ENCODE peak calls at places on chromosomes 1 and 21, in ten cellular contexts. One of them, this sample, is unnamed.

GRCh38 chr1:247077234-247077633 is 1.4 kb downstream of the ZNF670 start:
- DNase-seq in left ventricle myocardium inferior: no peak
- DNase-seq in AG04450: no peak
- DNase-seq in GM12865: no peak
- DNase-seq in psoas muscle: no peak
- DNase-seq in PC-3: peak
- DNase-seq in epithelial cell of esophagus: no peak
- DNase-seq in neural crest cell: no peak
- DNase-seq in fibroblast of mammary gland: peak
- DNase-seq in B cell: no peak
- DNase-seq in this sample: no peak

GRCh38 chr1:74222701-74223100 is 12.5 kb upstream of the TNNI3K start:
- DNase-seq in left ventricle myocardium inferior: no peak
- DNase-seq in AG04450: no peak
- DNase-seq in GM12865: no peak
- DNase-seq in psoas muscle: no peak
- DNase-seq in PC-3: peak
- DNase-seq in epithelial cell of esophagus: peak
- DNase-seq in neural crest cell: no peak
- DNase-seq in fibroblast of mammary gland: no peak
- DNase-seq in B cell: no peak
- DNase-seq in this sample: no peak

GRCh38 chr1:205477759-205478247 is 22.0 kb upstream of the BLACAT1 start:
- DNase-seq in left ventricle myocardium inferior: peak
- DNase-seq in AG04450: no peak
- DNase-seq in GM12865: no peak
- DNase-seq in psoas muscle: no peak
- DNase-seq in PC-3: peak
- DNase-seq in epithelial cell of esophagus: peak
- DNase-seq in neural crest cell: no peak
- DNase-seq in fibroblast of mammary gland: peak
- DNase-seq in B cell: no peak
- DNase-seq in this sample: no peak

GRCh38 chr21:44773291-44773932 is 28.2 kb downstream of the UBE2G2 start:
- DNase-seq in left ventricle myocardium inferior: no peak
- DNase-seq in AG04450: no peak
- DNase-seq in GM12865: no peak
- DNase-seq in psoas muscle: no peak
- DNase-seq in PC-3: no peak
- DNase-seq in epithelial cell of esophagus: peak
- DNase-seq in neural crest cell: peak
- DNase-seq in fibroblast of mammary gland: no peak
- DNase-seq in B cell: no peak
- DNase-seq in this sample: no peak

GRCh38 chr1:231357831-231358354 is 19.8 kb downstream of the SPRTN start:
- DNase-seq in left ventricle myocardium inferior: no peak
- DNase-seq in AG04450: no peak
- DNase-seq in GM12865: peak
- DNase-seq in psoas muscle: peak
- DNase-seq in PC-3: peak
- DNase-seq in epithelial cell of esophagus: peak
- DNase-seq in neural crest cell: peak
- DNase-seq in fibroblast of mammary gland: peak
- DNase-seq in B cell: peak
- DNase-seq in this sample: no peak

GRCh38 chr1:86649618-86650017 is 54.8 kb upstream of the SH3GLB1 start:
- DNase-seq in left ventricle myocardium inferior: no peak
- DNase-seq in AG04450: no peak
- DNase-seq in GM12865: no peak
- DNase-seq in psoas muscle: peak
- DNase-seq in PC-3: no peak
- DNase-seq in epithelial cell of esophagus: no peak
- DNase-seq in neural crest cell: no peak
- DNase-seq in fibroblast of mammary gland: no peak
- DNase-seq in B cell: no peak
- DNase-seq in this sample: no peak

GRCh38 chr21:45290948-45291612 is 3.4 kb upstream of the POFUT2 start:
- DNase-seq in left ventricle myocardium inferior: no peak
- DNase-seq in AG04450: no peak
- DNase-seq in GM12865: no peak
- DNase-seq in psoas muscle: peak
- DNase-seq in PC-3: peak
- DNase-seq in epithelial cell of esophagus: no peak
- DNase-seq in neural crest cell: no peak
- DNase-seq in fibroblast of mammary gland: peak
- DNase-seq in B cell: no peak
- DNase-seq in this sample: no peak

GRCh38 chr1:204462229-204462561 is 32.4 kb downstream of the PIK3C2B start:
- DNase-seq in left ventricle myocardium inferior: no peak
- DNase-seq in AG04450: no peak
- DNase-seq in GM12865: no peak
- DNase-seq in psoas muscle: no peak
- DNase-seq in PC-3: no peak
- DNase-seq in epithelial cell of esophagus: no peak
- DNase-seq in neural crest cell: no peak
- DNase-seq in fibroblast of mammary gland: no peak
- DNase-seq in B cell: no peak
- DNase-seq in this sample: no peak

GRCh38 chr1:166164995-166165660 is 1.7 kb downstream of the FAM78B start:
- DNase-seq in left ventricle myocardium inferior: peak
- DNase-seq in AG04450: no peak
- DNase-seq in GM12865: peak
- DNase-seq in psoas muscle: peak
- DNase-seq in PC-3: no peak
- DNase-seq in epithelial cell of esophagus: peak
- DNase-seq in neural crest cell: peak
- DNase-seq in fibroblast of mammary gland: peak
- DNase-seq in B cell: peak
- DNase-seq in this sample: no peak

GRCh38 chr1:13759072-13759471 is 59.1 kb downstream of the PRDM2 start:
- DNase-seq in left ventricle myocardium inferior: no peak
- DNase-seq in AG04450: no peak
- DNase-seq in GM12865: no peak
- DNase-seq in psoas muscle: no peak
- DNase-seq in PC-3: peak
- DNase-seq in epithelial cell of esophagus: peak
- DNase-seq in neural crest cell: no peak
- DNase-seq in fibroblast of mammary gland: no peak
- DNase-seq in B cell: no peak
- DNase-seq in this sample: no peak

GRCh38 chr1:227268943-227269342 is 49.3 kb downstream of the CDC42BPA start:
- DNase-seq in left ventricle myocardium inferior: no peak
- DNase-seq in AG04450: no peak
- DNase-seq in GM12865: no peak
- DNase-seq in psoas muscle: no peak
- DNase-seq in PC-3: peak
- DNase-seq in epithelial cell of esophagus: peak
- DNase-seq in neural crest cell: no peak
- DNase-seq in fibroblast of mammary gland: peak
- DNase-seq in B cell: no peak
- DNase-seq in this sample: no peak

GRCh38 chr21:26115899-26116298 is 54.7 kb downstream of the APP start:
- DNase-seq in left ventricle myocardium inferior: no peak
- DNase-seq in AG04450: peak
- DNase-seq in GM12865: no peak
- DNase-seq in psoas muscle: no peak
- DNase-seq in PC-3: peak
- DNase-seq in epithelial cell of esophagus: no peak
- DNase-seq in neural crest cell: no peak
- DNase-seq in fibroblast of mammary gland: peak
- DNase-seq in B cell: no peak
- DNase-seq in this sample: no peak

GRCh38 chr1:92820551-92820950 is 11.3 kb upstream of the RPL5 start:
- DNase-seq in left ventricle myocardium inferior: no peak
- DNase-seq in AG04450: no peak
- DNase-seq in GM12865: no peak
- DNase-seq in psoas muscle: no peak
- DNase-seq in PC-3: no peak
- DNase-seq in epithelial cell of esophagus: peak
- DNase-seq in neural crest cell: no peak
- DNase-seq in fibroblast of mammary gland: peak
- DNase-seq in B cell: no peak
- DNase-seq in this sample: no peak

GRCh38 chr1:202656951-202657646 is 53.2 kb downstream of the SYT2 start:
- DNase-seq in left ventricle myocardium inferior: no peak
- DNase-seq in AG04450: no peak
- DNase-seq in GM12865: no peak
- DNase-seq in psoas muscle: no peak
- DNase-seq in PC-3: peak
- DNase-seq in epithelial cell of esophagus: peak
- DNase-seq in neural crest cell: peak
- DNase-seq in fibroblast of mammary gland: peak
- DNase-seq in B cell: no peak
- DNase-seq in this sample: no peak

GRCh38 chr1:181141431-181141910 is 53.0 kb downstream of the IER5 start:
- DNase-seq in left ventricle myocardium inferior: no peak
- DNase-seq in AG04450: no peak
- DNase-seq in GM12865: no peak
- DNase-seq in psoas muscle: no peak
- DNase-seq in PC-3: peak
- DNase-seq in epithelial cell of esophagus: peak
- DNase-seq in neural crest cell: no peak
- DNase-seq in fibroblast of mammary gland: peak
- DNase-seq in B cell: no peak
- DNase-seq in this sample: no peak

GRCh38 chr1:13828454-13829151 is 128.6 kb downstream of the PRDM2 start:
- DNase-seq in left ventricle myocardium inferior: no peak
- DNase-seq in AG04450: no peak
- DNase-seq in GM12865: peak
- DNase-seq in psoas muscle: peak
- DNase-seq in PC-3: peak
- DNase-seq in epithelial cell of esophagus: peak
- DNase-seq in neural crest cell: peak
- DNase-seq in fibroblast of mammary gland: peak
- DNase-seq in B cell: peak
- DNase-seq in this sample: no peak

GRCh38 chr1:48236716-48237470 is 14.4 kb downstream of the SLC5A9 start:
- DNase-seq in left ventricle myocardium inferior: no peak
- DNase-seq in AG04450: no peak
- DNase-seq in GM12865: peak
- DNase-seq in psoas muscle: no peak
- DNase-seq in PC-3: peak
- DNase-seq in epithelial cell of esophagus: peak
- DNase-seq in neural crest cell: no peak
- DNase-seq in fibroblast of mammary gland: peak
- DNase-seq in B cell: peak
- DNase-seq in this sample: no peak

GRCh38 chr1:187527346-187527745 is 698.6 kb downstream of the PLA2G4A start:
- DNase-seq in left ventricle myocardium inferior: no peak
- DNase-seq in AG04450: no peak
- DNase-seq in GM12865: no peak
- DNase-seq in psoas muscle: no peak
- DNase-seq in PC-3: no peak
- DNase-seq in epithelial cell of esophagus: no peak
- DNase-seq in neural crest cell: no peak
- DNase-seq in fibroblast of mammary gland: no peak
- DNase-seq in B cell: no peak
- DNase-seq in this sample: no peak

GRCh38 chr1:245091818-245092637 is 62.8 kb upstream of the KIF26B start:
- DNase-seq in left ventricle myocardium inferior: no peak
- DNase-seq in AG04450: peak
- DNase-seq in GM12865: no peak
- DNase-seq in psoas muscle: no peak
- DNase-seq in PC-3: peak
- DNase-seq in epithelial cell of esophagus: peak
- DNase-seq in neural crest cell: no peak
- DNase-seq in fibroblast of mammary gland: peak
- DNase-seq in B cell: no peak
- DNase-seq in this sample: no peak

DNA sequence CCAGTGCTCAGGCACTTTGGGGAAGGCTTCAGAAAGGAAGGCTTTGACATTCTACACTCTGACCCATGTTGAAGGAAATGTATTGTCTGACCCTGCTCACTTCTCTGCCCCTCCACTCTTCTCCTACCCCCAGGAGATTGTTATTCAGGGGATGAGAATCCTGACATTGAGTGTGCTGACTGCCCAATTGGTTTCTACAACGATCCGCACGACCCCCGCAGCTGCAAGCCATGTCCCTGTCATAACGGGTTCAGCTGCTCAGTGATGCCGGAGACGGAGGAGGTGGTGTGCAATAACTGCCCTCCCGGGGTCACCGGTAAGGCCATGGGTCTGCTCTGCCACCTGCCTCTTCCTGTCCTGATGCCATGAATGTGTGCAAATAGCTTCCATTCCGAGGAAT is 41.3 kb downstream of the LAMC2 start:
- DNase-seq in left ventricle myocardium inferior: no peak
- DNase-seq in AG04450: no peak
- DNase-seq in GM12865: no peak
- DNase-seq in psoas muscle: no peak
- DNase-seq in PC-3: no peak
- DNase-seq in epithelial cell of esophagus: no peak
- DNase-seq in neural crest cell: no peak
- DNase-seq in fibroblast of mammary gland: no peak
- DNase-seq in B cell: no peak
- DNase-seq in this sample: no peak
- TF ChIP-seq CTCF in left ventricle myocardium inferior: no peak
- TF ChIP-seq CTCF in AG04450: no peak
- TF ChIP-seq CTCF in GM12865: no peak
- TF ChIP-seq CTCF in psoas muscle: no peak
- TF ChIP-seq CTCF in PC-3: no peak
- TF ChIP-seq CTCF in epithelial cell of esophagus: no peak
- TF ChIP-seq CTCF in neural crest cell: no peak
- TF ChIP-seq CTCF in fibroblast of mammary gland: no peak
- TF ChIP-seq CTCF in B cell: no peak
- TF ChIP-seq CTCF in this sample: no peak

GRCh38 chr1:151047925-151048644 is 534 bp downstream of the C1orf56 start:
- DNase-seq in left ventricle myocardium inferior: peak
- DNase-seq in AG04450: no peak
- DNase-seq in GM12865: peak
- DNase-seq in psoas muscle: peak
- DNase-seq in PC-3: peak
- DNase-seq in epithelial cell of esophagus: peak
- DNase-seq in neural crest cell: peak
- DNase-seq in fibroblast of mammary gland: peak
- DNase-seq in B cell: peak
- DNase-seq in this sample: peak
- TF ChIP-seq CTCF in left ventricle myocardium inferior: peak
- TF ChIP-seq CTCF in AG04450: peak
- TF ChIP-seq CTCF in GM12865: peak
- TF ChIP-seq CTCF in psoas muscle: peak
- TF ChIP-seq CTCF in PC-3: peak
- TF ChIP-seq CTCF in epithelial cell of esophagus: peak
- TF ChIP-seq CTCF in neural crest cell: peak
- TF ChIP-seq CTCF in fibroblast of mammary gland: peak
- TF ChIP-seq CTCF in B cell: peak
- TF ChIP-seq CTCF in this sample: no peak

GRCh38 chr1:6485140-6485936 is 6.1 kb downstream of the PLEKHG5 start:
- DNase-seq in left ventricle myocardium inferior: no peak
- DNase-seq in AG04450: no peak
- DNase-seq in GM12865: no peak
- DNase-seq in psoas muscle: no peak
- DNase-seq in PC-3: no peak
- DNase-seq in epithelial cell of esophagus: no peak
- DNase-seq in neural crest cell: no peak
- DNase-seq in fibroblast of mammary gland: no peak
- DNase-seq in B cell: no peak
- DNase-seq in this sample: no peak
- TF ChIP-seq CTCF in left ventricle myocardium inferior: no peak
- TF ChIP-seq CTCF in AG04450: no peak
- TF ChIP-seq CTCF in GM12865: no peak
- TF ChIP-seq CTCF in psoas muscle: no peak
- TF ChIP-seq CTCF in PC-3: no peak
- TF ChIP-seq CTCF in epithelial cell of esophagus: no peak
- TF ChIP-seq CTCF in neural crest cell: no peak
- TF ChIP-seq CTCF in fibroblast of mammary gland: no peak
- TF ChIP-seq CTCF in B cell: no peak
- TF ChIP-seq CTCF in this sample: no peak

GRCh38 chr1:40625076-40625475 is 40.4 kb downstream of the RIMS3 start:
- DNase-seq in left ventricle myocardium inferior: no peak
- DNase-seq in AG04450: no peak
- DNase-seq in GM12865: peak
- DNase-seq in psoas muscle: no peak
- DNase-seq in PC-3: peak
- DNase-seq in epithelial cell of esophagus: peak
- DNase-seq in neural crest cell: no peak
- DNase-seq in fibroblast of mammary gland: no peak
- DNase-seq in B cell: peak
- DNase-seq in this sample: no peak
- TF ChIP-seq CTCF in left ventricle myocardium inferior: peak
- TF ChIP-seq CTCF in AG04450: peak
- TF ChIP-seq CTCF in GM12865: peak
- TF ChIP-seq CTCF in psoas muscle: peak
- TF ChIP-seq CTCF in PC-3: peak
- TF ChIP-seq CTCF in epithelial cell of esophagus: peak
- TF ChIP-seq CTCF in neural crest cell: no peak
- TF ChIP-seq CTCF in fibroblast of mammary gland: peak
- TF ChIP-seq CTCF in B cell: peak
- TF ChIP-seq CTCF in this sample: peak

This sample was measured in D721Med.